ENCODE peak calls at places on chromosomes 1 and 21, in nine cellular contexts. One of them, this sample, is unnamed.
A peak's percentile ranks its signal among the peaks of the same experiment; 100 is the strongest.

GRCh38 chr1:205665216-205665757 is 15.0 kb downstream of the SLC45A3 start:
- DNase-seq in glutamatergic neuron: no peak
- DNase-seq in H9: no peak
- DNase-seq in neural progenitor cell: no peak
- DNase-seq in CD8-positive, alpha-beta T cell: no peak
- DNase-seq in prostate gland: no peak
- DNase-seq in progenitor cell of endocrine pancreas: no peak
- DNase-seq in nephron progenitor cell: no peak
- DNase-seq in A549: no peak
- DNase-seq in this sample: peak; percentile 13

GRCh38 chr1:220874201-220874655 is 5.0 kb upstream of the HLX start:
- DNase-seq in glutamatergic neuron: peak; percentile 67
- DNase-seq in H9: peak; percentile 60
- DNase-seq in neural progenitor cell: peak; percentile 73
- DNase-seq in CD8-positive, alpha-beta T cell: no peak
- DNase-seq in prostate gland: no peak
- DNase-seq in progenitor cell of endocrine pancreas: no peak
- DNase-seq in nephron progenitor cell: peak; percentile 70
- DNase-seq in A549: peak; percentile 53
- DNase-seq in this sample: no peak

GRCh38 chr1:12439083-12439482 is 178.9 kb downstream of the DHRS3 start:
- DNase-seq in glutamatergic neuron: no peak
- DNase-seq in H9: no peak
- DNase-seq in neural progenitor cell: no peak
- DNase-seq in CD8-positive, alpha-beta T cell: no peak
- DNase-seq in prostate gland: no peak
- DNase-seq in progenitor cell of endocrine pancreas: no peak
- DNase-seq in nephron progenitor cell: no peak
- DNase-seq in A549: no peak
- DNase-seq in this sample: no peak

GRCh38 chr1:208238710-208239517 is 5.3 kb downstream of the PLXNA2 start:
- DNase-seq in glutamatergic neuron: no peak
- DNase-seq in H9: peak; percentile 77
- DNase-seq in neural progenitor cell: peak; percentile 74
- DNase-seq in CD8-positive, alpha-beta T cell: no peak
- DNase-seq in prostate gland: peak; percentile 56
- DNase-seq in progenitor cell of endocrine pancreas: no peak
- DNase-seq in nephron progenitor cell: no peak
- DNase-seq in A549: peak; percentile 58
- DNase-seq in this sample: no peak

GRCh38 chr1:206800411-206800810 is 28.1 kb upstream of the IL10 start:
- DNase-seq in glutamatergic neuron: no peak
- DNase-seq in H9: no peak
- DNase-seq in neural progenitor cell: no peak
- DNase-seq in CD8-positive, alpha-beta T cell: no peak
- DNase-seq in prostate gland: no peak
- DNase-seq in progenitor cell of endocrine pancreas: no peak
- DNase-seq in nephron progenitor cell: no peak
- DNase-seq in A549: no peak
- DNase-seq in this sample: no peak

GRCh38 chr1:119007672-119008482 is 19.7 kb upstream of the TBX15 start:
- DNase-seq in glutamatergic neuron: no peak
- DNase-seq in H9: no peak
- DNase-seq in neural progenitor cell: peak; percentile 42
- DNase-seq in CD8-positive, alpha-beta T cell: no peak
- DNase-seq in prostate gland: no peak
- DNase-seq in progenitor cell of endocrine pancreas: no peak
- DNase-seq in nephron progenitor cell: no peak
- DNase-seq in A549: no peak
- DNase-seq in this sample: no peak

GRCh38 chr21:26842976-26843911 is 2.0 kb downstream of the ADAMTS1 start:
- DNase-seq in glutamatergic neuron: peak; percentile 74
- DNase-seq in H9: peak; percentile 86
- DNase-seq in neural progenitor cell: peak; percentile 81
- DNase-seq in CD8-positive, alpha-beta T cell: no peak
- DNase-seq in prostate gland: peak; percentile 85
- DNase-seq in progenitor cell of endocrine pancreas: peak; percentile 69
- DNase-seq in nephron progenitor cell: peak; percentile 79
- DNase-seq in A549: no peak
- DNase-seq in this sample: no peak

GRCh38 chr1:2414297-2414958 is 2.1 kb upstream of the PEX10 start:
- DNase-seq in glutamatergic neuron: peak; percentile 89
- DNase-seq in H9: peak; percentile 83
- DNase-seq in neural progenitor cell: peak; percentile 89
- DNase-seq in CD8-positive, alpha-beta T cell: peak; percentile 91
- DNase-seq in prostate gland: peak; percentile 69
- DNase-seq in progenitor cell of endocrine pancreas: peak; percentile 71
- DNase-seq in nephron progenitor cell: peak; percentile 85
- DNase-seq in A549: peak; percentile 67
- DNase-seq in this sample: peak; percentile 51

GRCh38 chr1:91501527-91501859 is 842 bp downstream of the CDC7 start:
- DNase-seq in glutamatergic neuron: peak; percentile 37
- DNase-seq in H9: no peak
- DNase-seq in neural progenitor cell: no peak
- DNase-seq in CD8-positive, alpha-beta T cell: no peak
- DNase-seq in prostate gland: no peak
- DNase-seq in progenitor cell of endocrine pancreas: no peak
- DNase-seq in nephron progenitor cell: no peak
- DNase-seq in A549: peak; percentile 28
- DNase-seq in this sample: no peak
- TF ChIP-seq CTCF in glutamatergic neuron: peak; percentile 30
- TF ChIP-seq CTCF in H9: peak; percentile 14
- TF ChIP-seq CTCF in neural progenitor cell: no peak
- TF ChIP-seq CTCF in CD8-positive, alpha-beta T cell: no peak
- TF ChIP-seq CTCF in prostate gland: no peak
- TF ChIP-seq CTCF in progenitor cell of endocrine pancreas: no peak
- TF ChIP-seq CTCF in nephron progenitor cell: peak; percentile 19
- TF ChIP-seq CTCF in A549: no peak
- TF ChIP-seq CTCF in this sample: no peak

GRCh38 chr21:15278851-15279250 is 214.1 kb upstream of the NRIP1 start:
- DNase-seq in glutamatergic neuron: no peak
- DNase-seq in H9: no peak
- DNase-seq in neural progenitor cell: no peak
- DNase-seq in CD8-positive, alpha-beta T cell: no peak
- DNase-seq in prostate gland: no peak
- DNase-seq in progenitor cell of endocrine pancreas: no peak
- DNase-seq in nephron progenitor cell: no peak
- DNase-seq in A549: no peak
- DNase-seq in this sample: no peak
- TF ChIP-seq CTCF in glutamatergic neuron: no peak
- TF ChIP-seq CTCF in H9: no peak
- TF ChIP-seq CTCF in neural progenitor cell: no peak
- TF ChIP-seq CTCF in CD8-positive, alpha-beta T cell: no peak
- TF ChIP-seq CTCF in prostate gland: no peak
- TF ChIP-seq CTCF in progenitor cell of endocrine pancreas: no peak
- TF ChIP-seq CTCF in nephron progenitor cell: no peak
- TF ChIP-seq CTCF in A549: no peak
- TF ChIP-seq CTCF in this sample: no peak

GRCh38 chr1:153058154-153058553 is 842 bp upstream of the SPRR2A start:
- DNase-seq in glutamatergic neuron: no peak
- DNase-seq in H9: no peak
- DNase-seq in neural progenitor cell: no peak
- DNase-seq in CD8-positive, alpha-beta T cell: no peak
- DNase-seq in prostate gland: no peak
- DNase-seq in progenitor cell of endocrine pancreas: no peak
- DNase-seq in nephron progenitor cell: no peak
- DNase-seq in A549: no peak
- DNase-seq in this sample: no peak
- TF ChIP-seq CTCF in glutamatergic neuron: no peak
- TF ChIP-seq CTCF in H9: no peak
- TF ChIP-seq CTCF in neural progenitor cell: no peak
- TF ChIP-seq CTCF in CD8-positive, alpha-beta T cell: no peak
- TF ChIP-seq CTCF in prostate gland: no peak
- TF ChIP-seq CTCF in progenitor cell of endocrine pancreas: no peak
- TF ChIP-seq CTCF in nephron progenitor cell: no peak
- TF ChIP-seq CTCF in A549: peak; percentile 12
- TF ChIP-seq CTCF in this sample: no peak

DNA sequence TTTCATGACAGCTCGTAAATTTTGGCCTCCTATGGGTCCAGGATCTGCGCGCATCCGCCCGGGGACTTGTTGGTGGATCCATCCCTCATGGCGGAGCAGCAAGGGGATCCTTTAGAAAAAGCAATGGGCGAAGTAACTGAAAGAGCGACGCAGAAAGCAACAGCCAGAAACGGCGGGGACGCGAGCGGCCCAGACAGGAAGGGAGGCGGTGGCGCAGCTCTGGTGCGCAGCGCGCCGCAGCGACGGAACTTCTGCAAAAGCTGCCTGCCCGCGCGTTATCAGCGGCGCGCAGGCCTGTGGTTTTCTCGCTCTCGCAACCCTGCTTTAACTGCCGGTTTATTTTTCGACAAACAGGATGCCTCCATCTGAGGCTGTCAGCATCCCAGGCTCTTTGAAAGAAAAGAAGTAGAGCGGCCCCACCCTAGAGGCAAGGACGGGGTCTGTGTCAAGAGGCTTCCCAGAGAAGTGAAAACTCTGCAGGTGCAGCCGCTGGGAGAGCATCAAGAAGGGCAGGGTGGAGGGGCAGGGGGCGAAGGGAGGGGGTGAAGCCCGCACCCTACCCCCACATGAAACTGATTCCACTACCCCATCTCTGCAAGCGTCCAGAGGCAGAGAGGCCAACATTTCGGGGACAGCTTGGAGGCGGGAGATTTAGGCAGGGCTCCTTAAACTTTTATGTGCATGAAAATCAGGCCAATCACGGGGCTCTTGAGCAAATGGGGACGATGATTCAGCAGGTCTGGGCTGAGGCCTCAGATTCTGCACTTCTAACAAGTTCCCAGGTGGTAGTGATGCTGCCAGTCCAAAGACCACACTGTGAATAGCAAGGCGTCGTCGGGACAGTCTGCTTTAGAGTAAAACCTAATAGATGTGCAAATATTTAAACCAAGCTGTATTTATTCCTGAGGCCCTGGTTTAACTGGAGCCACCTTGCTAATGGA is 22.2 kb downstream of the RUNX1 start:
- DNase-seq in glutamatergic neuron: peak; percentile 63
- DNase-seq in H9: peak; percentile 70
- DNase-seq in neural progenitor cell: peak; percentile 66
- DNase-seq in CD8-positive, alpha-beta T cell: peak; percentile 93
- DNase-seq in prostate gland: no peak
- DNase-seq in progenitor cell of endocrine pancreas: no peak
- DNase-seq in nephron progenitor cell: peak; percentile 53
- DNase-seq in A549: no peak
- DNase-seq in this sample: no peak
- TF ChIP-seq CTCF in glutamatergic neuron: no peak
- TF ChIP-seq CTCF in H9: no peak
- TF ChIP-seq CTCF in neural progenitor cell: no peak
- TF ChIP-seq CTCF in CD8-positive, alpha-beta T cell: no peak
- TF ChIP-seq CTCF in prostate gland: no peak
- TF ChIP-seq CTCF in progenitor cell of endocrine pancreas: no peak
- TF ChIP-seq CTCF in nephron progenitor cell: no peak
- TF ChIP-seq CTCF in A549: no peak
- TF ChIP-seq CTCF in this sample: no peak

GRCh38 chr1:172756029-172756428 is 97.1 kb downstream of the FASLG start:
- DNase-seq in glutamatergic neuron: no peak
- DNase-seq in H9: no peak
- DNase-seq in neural progenitor cell: no peak
- DNase-seq in CD8-positive, alpha-beta T cell: no peak
- DNase-seq in prostate gland: no peak
- DNase-seq in progenitor cell of endocrine pancreas: no peak
- DNase-seq in nephron progenitor cell: no peak
- DNase-seq in A549: no peak
- DNase-seq in this sample: no peak

GRCh38 chr1:172755099-172755498 is 96.2 kb downstream of the FASLG start:
- DNase-seq in glutamatergic neuron: no peak
- DNase-seq in H9: no peak
- DNase-seq in neural progenitor cell: no peak
- DNase-seq in CD8-positive, alpha-beta T cell: no peak
- DNase-seq in prostate gland: no peak
- DNase-seq in progenitor cell of endocrine pancreas: no peak
- DNase-seq in nephron progenitor cell: no peak
- DNase-seq in A549: no peak
- DNase-seq in this sample: no peak

GRCh38 chr1:172753964-172754363 is 95.1 kb downstream of the FASLG start:
- DNase-seq in glutamatergic neuron: no peak
- DNase-seq in H9: no peak
- DNase-seq in neural progenitor cell: no peak
- DNase-seq in CD8-positive, alpha-beta T cell: no peak
- DNase-seq in prostate gland: no peak
- DNase-seq in progenitor cell of endocrine pancreas: no peak
- DNase-seq in nephron progenitor cell: no peak
- DNase-seq in A549: no peak
- DNase-seq in this sample: no peak

GRCh38 chr1:172751668-172752067 is 92.8 kb downstream of the FASLG start:
- DNase-seq in glutamatergic neuron: no peak
- DNase-seq in H9: no peak
- DNase-seq in neural progenitor cell: no peak
- DNase-seq in CD8-positive, alpha-beta T cell: no peak
- DNase-seq in prostate gland: no peak
- DNase-seq in progenitor cell of endocrine pancreas: no peak
- DNase-seq in nephron progenitor cell: no peak
- DNase-seq in A549: no peak
- DNase-seq in this sample: no peak

GRCh38 chr1:172754609-172755008 is 95.7 kb downstream of the FASLG start:
- DNase-seq in glutamatergic neuron: no peak
- DNase-seq in H9: no peak
- DNase-seq in neural progenitor cell: no peak
- DNase-seq in CD8-positive, alpha-beta T cell: no peak
- DNase-seq in prostate gland: no peak
- DNase-seq in progenitor cell of endocrine pancreas: no peak
- DNase-seq in nephron progenitor cell: no peak
- DNase-seq in A549: no peak
- DNase-seq in this sample: no peak
- TF ChIP-seq CTCF in glutamatergic neuron: no peak
- TF ChIP-seq CTCF in H9: no peak
- TF ChIP-seq CTCF in neural progenitor cell: no peak
- TF ChIP-seq CTCF in CD8-positive, alpha-beta T cell: no peak
- TF ChIP-seq CTCF in prostate gland: no peak
- TF ChIP-seq CTCF in progenitor cell of endocrine pancreas: no peak
- TF ChIP-seq CTCF in nephron progenitor cell: no peak
- TF ChIP-seq CTCF in A549: no peak
- TF ChIP-seq CTCF in this sample: no peak

GRCh38 chr1:95116666-95117206 is 419 bp upstream of the TLCD4 start:
- DNase-seq in glutamatergic neuron: peak; percentile 73
- DNase-seq in H9: peak; percentile 79
- DNase-seq in neural progenitor cell: peak; percentile 89
- DNase-seq in CD8-positive, alpha-beta T cell: peak; percentile 65
- DNase-seq in prostate gland: peak; percentile 60
- DNase-seq in progenitor cell of endocrine pancreas: peak; percentile 64
- DNase-seq in nephron progenitor cell: peak; percentile 70
- DNase-seq in A549: peak; percentile 74
- DNase-seq in this sample: peak; percentile 31
- TF ChIP-seq CTCF in glutamatergic neuron: peak; percentile 76
- TF ChIP-seq CTCF in H9: peak; percentile 77
- TF ChIP-seq CTCF in neural progenitor cell: peak; percentile 77
- TF ChIP-seq CTCF in CD8-positive, alpha-beta T cell: peak; percentile 63
- TF ChIP-seq CTCF in prostate gland: peak; percentile 64
- TF ChIP-seq CTCF in progenitor cell of endocrine pancreas: peak; percentile 80
- TF ChIP-seq CTCF in nephron progenitor cell: peak; percentile 67
- TF ChIP-seq CTCF in A549: peak; percentile 61
- TF ChIP-seq CTCF in this sample: peak; percentile 59

GRCh38 chr1:234279021-234279420 is 94.2 kb upstream of the COA6 start:
- DNase-seq in glutamatergic neuron: no peak
- DNase-seq in H9: no peak
- DNase-seq in neural progenitor cell: no peak
- DNase-seq in CD8-positive, alpha-beta T cell: no peak
- DNase-seq in prostate gland: no peak
- DNase-seq in progenitor cell of endocrine pancreas: no peak
- DNase-seq in nephron progenitor cell: no peak
- DNase-seq in A549: no peak
- DNase-seq in this sample: no peak
- TF ChIP-seq CTCF in glutamatergic neuron: no peak
- TF ChIP-seq CTCF in H9: no peak
- TF ChIP-seq CTCF in neural progenitor cell: no peak
- TF ChIP-seq CTCF in CD8-positive, alpha-beta T cell: no peak
- TF ChIP-seq CTCF in prostate gland: no peak
- TF ChIP-seq CTCF in progenitor cell of endocrine pancreas: no peak
- TF ChIP-seq CTCF in nephron progenitor cell: no peak
- TF ChIP-seq CTCF in A549: no peak
- TF ChIP-seq CTCF in this sample: no peak